ENCODE peak calls at places on chromosomes 7 and 10, in nine cellular contexts. Q is activated gamma-delta T cell treated with anti-CD3 and anti-CD28 coated beads, Interleukin-2, amount 50 U/mL, for 16 hours; V is heart left ventricle; Z is activated naive CD4-positive, alpha-beta T cell treated with anti-CD3 and anti-CD28 coated beads, Interleukin-2, amount 10 ng/mL, durations not matched to agents 7 days and 5 days; D is NCI-H774; Y is mesendoderm; K is GM12878; G is NCI-H1694 treated with DMSO at 0.1 percent for 48 hours; S is NCI-H2081 treated with DMSO at 0.1 percent for 48 hours. L is an unnamed sample.
A peak's percentile ranks its signal among the peaks of the same experiment; 100 is the strongest.

GRCh38 chr10:33196710-33197406 is 137.6 kb downstream of the NRP1 start:
- DNase-seq in V (peak; percentile 42), D (no peak), Z (no peak), K (no peak), S (no peak), Y (no peak), G (no peak), Q (no peak), L (no peak)

GRCh38 chr7:88305044-88305443 is 1.6 kb downstream of the STEAP4 start:
- DNase-seq in S (no peak), Z (no peak), V (no peak), K (no peak), Q (no peak), D (no peak), Y (no peak), G (no peak), L (no peak)

GRCh38 chr7:50632561-50633413 is 67.6 kb upstream of the DDC start:
- DNase-seq in Q (peak; percentile 36), Z (peak; percentile 64), D (no peak), V (no peak), Y (peak; percentile 91), K (no peak), G (peak; percentile 11), S (peak; percentile 30), L (no peak)

GRCh38 chr10:53361281-53361680 is 588.7 kb upstream of the MBL2 start:
- DNase-seq in G (no peak), V (no peak), Z (no peak), Y (no peak), K (no peak), S (no peak), Q (no peak), D (no peak), L (no peak)

GRCh38 chr10:105017116-105017515 is 376.0 kb downstream of the SORCS3 start:
- DNase-seq in Q (no peak), K (no peak), Z (no peak), Y (no peak), S (no peak), G (no peak), D (no peak), V (no peak), L (no peak)

GRCh38 chr10:34028936-34029335 is 694.5 kb upstream of the NRP1 start:
- DNase-seq in Q (no peak), K (no peak), G (no peak), Z (no peak), D (no peak), S (no peak), Y (no peak), V (no peak), L (no peak)

GRCh38 chr10:13536674-13537366 is 8.0 kb upstream of the BEND7 start:
- DNase-seq in D (peak; percentile 14), V (peak; percentile 58), G (peak; percentile 57), Z (peak; percentile 35), S (no peak), K (peak; percentile 16), Y (peak; percentile 90), Q (no peak), L (peak; percentile 6)

GRCh38 chr10:118851062-118852035 is 96.6 kb upstream of the CACUL1 start:
- DNase-seq in Z (no peak), V (no peak), S (no peak), K (no peak), D (no peak), Q (no peak), Y (no peak), G (no peak), L (no peak)

GRCh38 chr7:14836006-14836405 is 66.5 kb downstream of the DGKB start:
- DNase-seq in D (no peak), Z (no peak), K (no peak), S (peak; percentile 85), V (no peak), G (no peak), Q (no peak), Y (no peak), L (peak; percentile 34)

GRCh38 chr7:139931190-139932007 is 102.3 kb downstream of the TBXAS1 start:
- DNase-seq in Q (no peak), G (no peak), Z (no peak), D (no peak), S (no peak), K (no peak), V (no peak), Y (no peak), L (no peak)

GRCh38 chr10:77504870-77505257 is 132.7 kb downstream of the KCNMA1 start:
- DNase-seq in S (no peak), Y (peak; percentile 57), V (no peak), G (no peak), Z (no peak), K (no peak), D (peak; percentile 7), Q (no peak), L (no peak)

GRCh38 chr10:32112055-32112454 is 55.8 kb upstream of the KIF5B start:
- DNase-seq in K (no peak), Y (peak; percentile 45), Q (no peak), V (no peak), D (no peak), S (no peak), Z (no peak), G (no peak), L (no peak)

GRCh38 chr10:98855403-98856189 is 380.1 kb downstream of the HPSE2 start:
- DNase-seq in G (no peak), D (no peak), Y (peak; percentile 35), V (no peak), S (no peak), Q (no peak), Z (no peak), K (no peak), L (no peak)

GRCh38 chr7:47085491-47086275 is 496.2 kb downstream of the TNS3 start:
- DNase-seq in Y (no peak), D (no peak), G (no peak), Q (no peak), K (no peak), V (no peak), Z (no peak), S (no peak), L (no peak)

GRCh38 chr7:36315309-36315948 is 74.2 kb upstream of the ANLN start:
- DNase-seq in D (no peak), Q (no peak), K (no peak), S (no peak), Z (no peak), Y (peak; percentile 61), V (no peak), G (no peak), L (no peak)

GRCh38 chr10:2962194-2962593 is 105.2 kb upstream of the PFKP start:
- DNase-seq in G (peak; percentile 3), Y (no peak), K (no peak), Q (no peak), Z (no peak), D (no peak), V (no peak), S (no peak), L (no peak)

GRCh38 chr7:128883622-128884549 is 21.2 kb downstream of the ATP6V1F start:
- DNase-seq in Q (peak; percentile 84), G (peak; percentile 61), V (peak; percentile 79), Y (peak; percentile 83), K (peak; percentile 48), Z (peak; percentile 88), S (no peak), D (peak; percentile 39), L (peak; percentile 2)

GRCh38 chr7:31819031-31819430 is 132.0 kb downstream of the PPP1R17 start:
- DNase-seq in Y (no peak), G (no peak), D (no peak), Q (no peak), S (no peak), V (no peak), Z (no peak), K (no peak), L (no peak)

GRCh38 chr10:17115683-17116082 is 13.9 kb downstream of the CUBN start:
- DNase-seq in S (no peak), G (no peak), V (no peak), Y (peak; percentile 56), K (no peak), Q (no peak), Z (no peak), D (no peak), L (no peak)

GRCh38 chr7:54788664-54789063 is 29.7 kb upstream of the SEC61G start:
- DNase-seq in K (peak; percentile 13), D (peak; percentile 77), Q (no peak), Y (peak; percentile 92), V (no peak), Z (peak; percentile 26), S (no peak), G (peak; percentile 81), L (no peak)

GRCh38 chr10:37520488-37520887 is 336.9 kb downstream of the ZNF248 start:
- DNase-seq in G (no peak), D (no peak), K (no peak), Q (no peak), Z (no peak), S (no peak), Y (no peak), V (no peak), L (no peak)